ENCODE peak calls at places on chromosomes 3 and 15, in ten cellular contexts. Q is CD8-positive, alpha-beta memory T cell; I is naive thymus-derived CD4-positive, alpha-beta T cell; V is colonic mucosa; A is esophagus squamous epithelium; N is fibroblast of lung; U is CD8-positive, alpha-beta T cell; C is heart left ventricle; M is left lung; K is tibial artery. H is an unnamed sample.

GRCh38 chr3:12247411-12247810 is 41.5 kb upstream of the PPARG start:
- DNase-seq in Q (no peak), C (no peak), M (no peak), I (no peak), N (no peak), U (no peak), A (no peak), K (no peak), V (no peak), H (no peak)

GRCh38 chr15:81531971-81532370 is 158.0 kb upstream of the TMC3 start:
- DNase-seq in C (no peak), M (no peak), I (no peak), U (no peak), Q (no peak), N (peak; percentile 25), A (no peak), V (no peak), K (no peak), H (no peak)

GRCh38 chr3:53005854-53006513 is 39.9 kb downstream of the SFMBT1 start:
- DNase-seq in U (no peak), K (no peak), V (peak; percentile 71), M (no peak), N (no peak), A (no peak), I (no peak), Q (no peak), C (no peak), H (no peak)

GRCh38 chr3:11477286-11477935 is 166.3 kb downstream of the VGLL4 start:
- DNase-seq in K (no peak), M (no peak), I (no peak), U (no peak), N (peak; percentile 98), Q (no peak), A (no peak), V (no peak), C (no peak), H (no peak)

GRCh38 chr15:66673410-66674322 is 28.4 kb upstream of the SMAD6 start:
- DNase-seq in V (peak; percentile 88), C (peak; percentile 24), A (no peak), I (no peak), Q (no peak), U (no peak), K (no peak), N (peak; percentile 51), M (peak; percentile 94), H (peak; percentile 29)

GRCh38 chr3:151037746-151038145 is 47.7 kb upstream of the MED12L start:
- DNase-seq in V (no peak), K (no peak), C (peak; percentile 9), U (no peak), M (no peak), Q (no peak), A (no peak), I (no peak), N (peak; percentile 98), H (peak; percentile 18)

GRCh38 chr15:44194397-44195150 is 497 bp downstream of the FRMD5 start:
- DNase-seq in V (peak; percentile 67), C (peak; percentile 9), U (peak; percentile 52), K (peak; percentile 65), Q (peak; percentile 28), A (no peak), N (peak; percentile 89), M (peak; percentile 82), I (peak; percentile 41), H (peak; percentile 18)

GRCh38 chr3:133930341-133930933 is 34.8 kb upstream of the RAB6B start:
- DNase-seq in V (peak; percentile 30), K (no peak), U (no peak), M (no peak), N (peak; percentile 70), Q (no peak), C (no peak), I (no peak), A (no peak), H (no peak)

DNA sequence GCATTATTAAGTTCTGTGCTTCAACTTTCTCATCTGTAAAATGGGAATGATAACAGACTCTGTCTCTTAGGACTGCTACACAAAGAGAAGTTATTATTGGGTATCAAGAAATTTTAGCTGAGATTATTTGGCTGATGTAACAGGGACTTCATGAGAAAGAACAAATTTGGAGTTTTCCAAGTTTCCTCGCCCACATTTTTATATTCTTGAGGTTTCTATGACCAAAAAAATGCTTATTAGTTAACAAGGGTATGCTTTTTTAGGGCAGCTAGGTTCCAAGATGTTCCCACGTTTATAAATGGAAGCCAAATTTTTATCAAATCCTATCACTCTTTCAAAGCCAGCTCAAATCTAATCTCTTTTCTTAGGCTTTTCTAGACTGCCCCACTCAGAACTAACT is 50.6 kb upstream of the C3orf80 start:
- DNase-seq in M (no peak), U (no peak), K (no peak), Q (no peak), A (no peak), V (no peak), C (no peak), N (peak; percentile 69), I (no peak), H (no peak)
- H3K27ac ChIP-seq in M (no peak overlapping the region), U (no peak overlapping the region), K (no peak overlapping the region), Q (no peak overlapping the region), A (no peak overlapping the region), V (no peak overlapping the region), C (no peak overlapping the region), N (no peak overlapping the region), I (no peak overlapping the region), H (no peak overlapping the region)

GRCh38 chr3:190261015-190261414 is 61.2 kb downstream of the CLDN1 start:
- DNase-seq in U (no peak), N (no peak), K (no peak), A (no peak), C (no peak), I (no peak), M (no peak), V (no peak), Q (no peak), H (no peak)
- H3K4me3 ChIP-seq in U (no peak overlapping the region), N (no peak overlapping the region), K (no peak overlapping the region), A (no peak overlapping the region), C (no peak overlapping the region), I (no peak overlapping the region), M (no peak overlapping the region), V (no peak overlapping the region), Q (no peak overlapping the region), H (no peak overlapping the region)

GRCh38 chr3:49009391-49009790 is 2.2 kb downstream of the WDR6 start:
- DNase-seq in V (no peak), U (no peak), A (no peak), N (no peak), C (no peak), K (no peak), I (no peak), M (no peak), Q (no peak), H (no peak)

GRCh38 chr3:49015072-49015471 is 3.3 kb downstream of the DALRD3 start:
- DNase-seq in I (no peak), C (no peak), M (no peak), N (no peak), A (no peak), K (no peak), U (no peak), V (no peak), Q (no peak), H (no peak)

GRCh38 chr3:49013738-49014660 is 4.4 kb downstream of the DALRD3 start:
- DNase-seq in U (peak; percentile 61), A (no peak), I (peak; percentile 56), K (no peak), Q (peak; percentile 24), C (no peak), N (no peak), M (no peak), V (peak; percentile 61), H (no peak)

GRCh38 chr3:49013113-49013737 is 5.2 kb downstream of the DALRD3 start:
- DNase-seq in N (no peak), M (no peak), K (no peak), C (peak; percentile 5), V (no peak), A (no peak), U (no peak), I (no peak), Q (no peak), H (no peak)

DNA sequence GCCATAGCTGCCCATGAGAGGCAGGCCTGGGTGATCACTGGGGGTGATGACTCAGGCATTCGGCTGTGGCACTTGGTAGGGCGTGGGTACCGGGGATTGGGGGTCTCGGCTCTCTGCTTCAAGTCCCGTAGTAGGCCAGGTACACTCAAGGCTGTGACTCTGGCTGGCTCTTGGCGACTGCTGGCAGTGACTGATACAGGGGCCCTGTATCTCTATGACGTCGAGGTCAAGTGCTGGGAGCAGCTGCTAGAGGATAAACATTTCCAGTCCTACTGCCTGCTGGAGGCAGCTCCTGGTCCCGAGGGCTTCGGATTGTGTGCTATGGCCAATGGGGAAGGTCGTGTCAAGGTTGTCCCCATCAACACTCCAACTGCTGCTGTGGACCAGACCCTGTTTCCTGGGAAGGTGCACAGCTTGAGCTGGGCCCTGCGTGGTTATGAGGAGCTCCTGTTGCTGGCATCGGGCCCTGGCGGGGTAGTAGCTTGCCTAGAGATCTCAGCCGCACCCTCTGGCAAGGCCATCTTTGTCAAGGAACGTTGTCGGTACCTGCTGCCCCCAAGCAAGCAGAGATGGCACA is 5.3 kb downstream of the WDR6 start:
- DNase-seq in M (no peak), I (no peak), U (no peak), V (no peak), C (no peak), A (no peak), Q (no peak), K (no peak), N (no peak), H (no peak)
- H3K36me3 ChIP-seq in M (peaks cover 58% of the 10 kb centered on the region), I (peaks cover 55% of the 10 kb centered on the region), U (peaks cover 31% of the 10 kb centered on the region), V (peaks cover 10% of the 10 kb centered on the region), C (no peaks in the 10 kb centered on the region), A (peaks cover 64% of the 10 kb centered on the region), Q (peaks cover 12% of the 10 kb centered on the region), K (peaks cover 37% of the 10 kb centered on the region), N (peaks cover 37% of the 10 kb centered on the region), H (peaks cover 48% of the 10 kb centered on the region)

GRCh38 chr15:36599824-36600365 is 20.5 kb downstream of the CDIN1 start:
- DNase-seq in M (no peak), K (no peak), N (no peak), Q (no peak), U (no peak), I (no peak), A (no peak), V (no peak), C (no peak), H (no peak)

GRCh38 chr15:36596915-36597314 is 17.5 kb downstream of the CDIN1 start:
- DNase-seq in Q (no peak), U (no peak), N (no peak), C (no peak), K (no peak), I (no peak), A (no peak), V (no peak), M (no peak), H (no peak)

GRCh38 chr15:36595625-36596024 is 16.2 kb downstream of the CDIN1 start:
- DNase-seq in Q (no peak), A (no peak), K (no peak), M (no peak), V (no peak), C (no peak), I (no peak), N (peak; percentile 8), U (no peak), H (no peak)

GRCh38 chr15:36601497-36601932 is 22.1 kb downstream of the CDIN1 start:
- DNase-seq in A (no peak), Q (no peak), N (peak; percentile 97), C (peak; percentile 73), M (no peak), U (no peak), K (peak; percentile 86), I (no peak), V (no peak), H (peak; percentile 47)

DNA sequence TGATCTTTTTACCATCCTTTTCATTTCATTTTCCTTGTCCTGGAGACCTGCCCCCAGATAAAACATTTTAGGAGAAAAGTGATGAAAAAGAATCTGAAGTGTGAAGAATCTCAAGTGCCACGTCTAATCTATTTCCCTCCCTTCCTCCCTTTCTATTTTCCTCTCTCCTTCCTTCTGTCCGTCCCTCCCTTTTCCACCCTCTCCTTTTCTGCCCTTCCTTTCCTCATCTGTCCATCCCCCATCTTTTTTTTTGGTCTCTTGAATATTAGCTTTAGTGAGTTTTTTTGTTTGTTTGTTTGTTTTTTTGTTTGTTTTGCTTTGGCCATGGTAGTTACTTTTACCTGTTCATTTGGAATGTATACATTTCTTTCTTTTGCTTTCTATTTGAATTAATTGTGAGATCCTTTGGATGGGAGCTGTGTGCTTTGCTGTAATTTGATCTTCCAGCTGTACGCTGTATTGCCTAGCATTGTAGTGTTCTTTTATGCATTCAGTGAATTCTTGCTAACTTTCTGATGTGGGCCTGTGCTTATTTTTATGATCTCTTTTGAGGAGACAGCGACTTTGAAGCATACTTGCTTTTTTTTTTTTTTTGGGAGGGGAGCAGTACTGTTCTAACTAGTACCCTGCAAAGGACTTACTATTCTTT is 19.2 kb downstream of the CDIN1 start:
- DNase-seq in N (peak; percentile 12), M (no peak), Q (no peak), I (no peak), V (no peak), A (no peak), U (no peak), K (no peak), C (no peak), H (no peak)
- H3K27ac ChIP-seq in N (no peak overlapping the region), M (no peak overlapping the region), Q (no peak overlapping the region), I (no peak overlapping the region), V (no peak overlapping the region), A (no peak overlapping the region), U (no peak overlapping the region), K (no peak overlapping the region), C (peak overlapping the region; percentile 93), H (peak overlapping the region; percentile 89)